ENCODE peak calls at places on chromosomes 5 and 9, in seven cellular contexts. A is HCT116, Z is H1, U is GM12878, Y is K562, I is HepG2, L is SK-N-SH. C is an unnamed sample.

GRCh38 chr9:101393135-101393534 is 5.3 kb downstream of the MRPL50 start:
- DNase-seq in U (no peak), A (no peak), I (no peak), L (no peak), Y (no peak), Z (no peak), C (no peak)

GRCh38 chr9:12989669-12990068 is 214.8 kb downstream of the LURAP1L start:
- DNase-seq in L (no peak), Z (no peak), U (no peak), A (no peak), Y (no peak), I (no peak), C (no peak)

GRCh38 chr5:1793301-1793740 is 6.3 kb downstream of the MRPL36 start:
- DNase-seq in L (no peak), U (no peak), Z (no peak), A (no peak), Y (no peak), I (no peak), C (no peak)

GRCh38 chr5:173451651-173452050 is 123.4 kb upstream of the STC2 start:
- DNase-seq in Y (no peak), Z (no peak), U (no peak), A (no peak), I (no peak), L (no peak), C (no peak)

GRCh38 chr5:17132444-17133083 is 84.9 kb upstream of the BASP1 start:
- DNase-seq in A (no peak), I (no peak), U (no peak), L (peak), Y (peak), Z (no peak), C (peak)

GRCh38 chr9:81669011-81669739 is 20.2 kb downstream of the TLE1 start:
- DNase-seq in Z (no peak), L (no peak), Y (no peak), I (no peak), U (no peak), A (no peak), C (no peak)

GRCh38 chr5:141785135-141785534 is 93.1 kb downstream of the PCDH1 start:
- DNase-seq in Y (no peak), L (no peak), U (no peak), A (no peak), I (no peak), Z (no peak), C (no peak)

GRCh38 chr5:103990064-103990463 is 427.5 kb upstream of the NUDT12 start:
- DNase-seq in U (no peak), Y (no peak), L (no peak), I (no peak), Z (no peak), A (no peak), C (no peak)

GRCh38 chr9:113963017-113963620 is 87.0 kb downstream of the ZNF618 start:
- DNase-seq in A (peak), U (no peak), Z (peak), I (peak), L (peak), Y (peak), C (no peak)

GRCh38 chr9:116155700-116156045 is 2.1 kb downstream of the PAPPA start:
- DNase-seq in I (no peak), A (no peak), U (no peak), L (peak), Y (no peak), Z (no peak), C (no peak)

GRCh38 chr9:99866398-99866797 is 40.1 kb upstream of the STX17 start:
- DNase-seq in Y (no peak), I (no peak), Z (no peak), A (no peak), U (no peak), L (no peak), C (no peak)

GRCh38 chr5:134101686-134102439 is 12.6 kb upstream of the TCF7 start:
- DNase-seq in I (peak), L (peak), Y (peak), U (peak), A (peak), Z (peak), C (peak)

GRCh38 chr9:87382902-87383301 is 114.8 kb upstream of the DAPK1 start:
- DNase-seq in Y (no peak), Z (no peak), I (no peak), U (no peak), L (no peak), A (no peak), C (no peak)

GRCh38 chr5:179793470-179794139 is at the start of gene LTC4S:
- DNase-seq in Z (no peak), L (no peak), I (no peak), A (no peak), U (no peak), Y (no peak), C (no peak)

GRCh38 chr5:100828071-100828689 is 74.9 kb downstream of the ST8SIA4 start:
- DNase-seq in A (no peak), I (no peak), Y (no peak), L (no peak), U (peak), Z (no peak), C (no peak)

GRCh38 chr9:134344821-134345310 is 18.6 kb downstream of the RXRA start:
- DNase-seq in I (no peak), L (no peak), U (no peak), Y (no peak), A (no peak), Z (no peak), C (no peak)

GRCh38 chr9:113446323-113446740 is 17.2 kb upstream of the RGS3 start:
- DNase-seq in U (peak), Y (peak), I (peak), L (peak), Z (no peak), A (peak), C (peak)

GRCh38 chr9:114389612-114390368 is 2.0 kb upstream of the AKNA start:
- DNase-seq in L (peak), A (no peak), I (no peak), Z (no peak), U (no peak), Y (no peak), C (no peak)

GRCh38 chr5:54324651-54325271 is 14.4 kb upstream of the ARL15 start:
- DNase-seq in I (no peak), A (no peak), Z (no peak), U (no peak), L (no peak), Y (no peak), C (no peak)

GRCh38 chr5:176364765-176365662 is at the start of gene ARL10:
- DNase-seq in L (peak), U (no peak), Y (no peak), I (no peak), Z (peak), A (no peak), C (no peak)

GRCh38 chr5:72125271-72125670 is 18.0 kb downstream of the MAP1B start:
- DNase-seq in I (no peak), L (no peak), Z (no peak), Y (no peak), U (no peak), A (no peak), C (no peak)

GRCh38 chr5:72122619-72123018 is 15.3 kb downstream of the MAP1B start:
- DNase-seq in A (no peak), I (no peak), U (no peak), Z (no peak), L (no peak), Y (no peak), C (no peak)

GRCh38 chr5:72123764-72124163 is 16.5 kb downstream of the MAP1B start:
- DNase-seq in Y (no peak), Z (no peak), L (no peak), A (no peak), I (no peak), U (no peak), C (no peak)

GRCh38 chr5:72121052-72121451 is 13.8 kb downstream of the MAP1B start:
- DNase-seq in I (no peak), Z (no peak), L (no peak), U (no peak), A (no peak), Y (no peak), C (no peak)

GRCh38 chr5:72121753-72122445 is 14.6 kb downstream of the MAP1B start:
- DNase-seq in U (no peak), I (no peak), Z (no peak), Y (no peak), A (no peak), L (no peak), C (no peak)
- TF ChIP-seq JUND in U (no peak), I (no peak), Z (no peak), Y (no peak), A (no peak), L (no peak), C (no peak)

GRCh38 chr9:129493002-129493713 is 127.7 kb downstream of the C9orf50 start:
- DNase-seq in L (no peak), Z (no peak), I (no peak), A (no peak), Y (no peak), U (no peak), C (no peak)

GRCh38 chr9:129494113-129494789 is 126.7 kb downstream of the C9orf50 start:
- DNase-seq in A (no peak), I (no peak), Z (no peak), L (no peak), Y (no peak), U (no peak), C (no peak)

GRCh38 chr9:129491486-129491855 is 129.4 kb downstream of the C9orf50 start:
- DNase-seq in A (no peak), Y (no peak), Z (no peak), L (no peak), U (no peak), I (no peak), C (no peak)

GRCh38 chr9:129495422-129496186 is 125.3 kb downstream of the C9orf50 start:
- DNase-seq in U (no peak), A (peak), Z (peak), L (peak), I (peak), Y (peak), C (peak)

DNA sequence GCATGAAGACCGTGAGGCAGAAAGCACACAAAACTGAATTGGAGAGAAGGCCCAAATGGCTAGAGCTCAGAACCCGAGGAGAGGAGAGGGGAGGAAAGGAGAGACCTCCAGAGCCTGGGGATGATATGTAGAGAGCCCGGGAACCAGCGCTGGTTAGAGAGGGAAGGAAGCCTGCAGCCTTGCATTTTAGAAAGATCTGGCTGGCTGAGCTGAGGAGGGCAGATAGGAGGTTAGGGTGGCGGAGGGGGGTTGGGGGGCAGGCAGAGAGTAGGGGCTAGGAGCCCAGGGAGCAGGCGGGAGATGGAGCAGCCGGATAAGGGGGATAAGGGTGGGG is 127.2 kb downstream of the C9orf50 start:
- DNase-seq in L (no peak), Z (no peak), I (no peak), Y (no peak), U (no peak), A (no peak), C (no peak)
- TF ChIP-seq JUND in L (no peak), Z (no peak), I (no peak), Y (no peak), U (no peak), A (no peak), C (no peak)

GRCh38 chr5:149832636-149833035 is 102.5 kb downstream of the PPARGC1B start:
- DNase-seq in U (no peak), Y (no peak), Z (no peak), L (no peak), I (no peak), A (no peak), C (no peak)
- TF ChIP-seq JUND in U (no peak), Y (no peak), Z (no peak), L (no peak), I (no peak), A (no peak), C (no peak)

DNA sequence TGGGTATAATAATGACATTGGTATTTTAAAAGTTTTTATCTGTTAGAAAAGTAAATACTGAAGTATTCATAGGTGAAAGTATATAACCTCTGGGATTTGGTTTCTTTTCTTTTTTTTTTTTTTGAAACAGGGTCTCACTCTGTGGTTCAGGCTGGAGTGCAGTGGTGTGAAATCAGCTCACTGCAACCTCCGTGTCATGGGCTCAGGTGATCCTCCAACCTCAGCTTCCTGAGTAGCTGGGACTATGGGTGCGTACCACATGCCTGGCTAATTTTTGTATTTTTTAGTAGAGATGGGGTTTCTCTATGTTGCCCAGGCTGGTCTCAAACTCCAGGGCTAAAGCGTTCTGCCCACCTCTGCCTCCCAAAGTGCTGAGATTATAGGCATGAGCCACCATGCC is 7.2 kb downstream of the HSDL2 start:
- DNase-seq in A (no peak), L (no peak), I (no peak), Y (no peak), Z (no peak), U (no peak), C (no peak)
- TF ChIP-seq JUND in A (no peak), L (no peak), I (no peak), Y (no peak), Z (no peak), U (no peak), C (no peak)

GRCh38 chr9:38687389-38687842 is 32.5 kb downstream of the FAM240B start:
- DNase-seq in A (peak), L (no peak), U (no peak), Y (peak), I (peak), Z (no peak), C (peak)
- TF ChIP-seq JUND in A (no peak), L (no peak), U (no peak), Y (no peak), I (no peak), Z (no peak), C (no peak)

GRCh38 chr5:138983984-138984383 is 108.8 kb upstream of the LRRTM2 start:
- DNase-seq in I (no peak), A (no peak), Z (no peak), L (no peak), Y (no peak), U (no peak), C (no peak)
- TF ChIP-seq JUND in I (no peak), A (no peak), Z (no peak), L (no peak), Y (no peak), U (no peak), C (no peak)

GRCh38 chr5:59831341-59831989 is 62.1 kb downstream of the PDE4D start:
- DNase-seq in L (no peak), Z (no peak), I (no peak), Y (no peak), U (no peak), A (no peak), C (no peak)
- TF ChIP-seq JUND in L (no peak), Z (no peak), I (no peak), Y (no peak), U (no peak), A (no peak), C (no peak)

DNA sequence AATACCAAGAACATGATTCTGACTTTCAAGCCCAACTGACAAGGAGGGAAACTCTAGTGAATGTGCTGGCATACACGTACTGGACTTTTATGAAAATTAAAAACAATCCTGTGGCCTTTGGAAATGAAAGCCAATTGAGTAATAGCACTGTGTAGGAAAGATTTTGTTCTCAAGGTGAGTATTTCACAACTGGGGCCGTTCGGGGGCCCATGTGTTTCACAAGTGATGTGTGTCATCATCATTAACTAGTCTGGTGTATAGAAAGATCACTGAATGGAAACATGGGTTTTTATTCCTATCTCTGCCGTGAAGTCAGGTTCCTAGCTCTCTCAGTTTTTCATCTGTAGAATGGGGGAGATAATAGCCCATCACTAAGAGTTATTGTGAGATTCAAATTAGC is 605.0 kb upstream of the CLINT1 start:
- DNase-seq in Y (no peak), I (peak), L (no peak), U (no peak), Z (no peak), A (no peak), C (no peak)
- TF ChIP-seq JUND in Y (no peak), I (peak), L (no peak), U (no peak), Z (no peak), A (no peak), C (no peak)

GRCh38 chr9:93250185-93250584 is 66.2 kb downstream of the WNK2 start:
- DNase-seq in Z (no peak), A (no peak), I (no peak), L (no peak), Y (no peak), U (no peak), C (no peak)
- TF ChIP-seq JUND in Z (no peak), A (no peak), I (no peak), L (no peak), Y (no peak), U (no peak), C (no peak)

C was measured in T47D.